ENCODE peak calls at places on chromosomes 2 and 18, in seven cellular contexts. I, K, Q, T, Y, G and S are unnamed samples.

GRCh38 chr2:5977477-5977876 is 285.3 kb downstream of the SOX11 start:
- DNase-seq in Y (no peak), Q (no peak), K (no peak), I (no peak), G (no peak), T (no peak), S (no peak)

GRCh38 chr2:160666019-160666676 is 172.5 kb upstream of the RBMS1 start:
- DNase-seq in G (peak), T (no peak), K (peak), I (peak), Q (peak), Y (peak), S (no peak)

GRCh38 chr2:170143045-170143717 is 34.8 kb upstream of the MYO3B start:
- DNase-seq in I (no peak), K (peak), T (no peak), Y (peak), Q (no peak), G (no peak), S (no peak)

GRCh38 chr18:8812631-8813030 is 107.3 kb downstream of the MTCL1 start:
- DNase-seq in Y (no peak), T (no peak), I (peak), G (no peak), K (no peak), Q (peak), S (no peak)

GRCh38 chr2:65430515-65431416 is 1.6 kb downstream of the SPRED2 start:
- DNase-seq in Q (peak), Y (peak), K (peak), T (peak), G (no peak), I (peak), S (peak)

GRCh38 chr2:9753276-9753600 is 90.0 kb upstream of the TAF1B start:
- DNase-seq in Q (peak), K (peak), G (peak), T (peak), Y (peak), I (peak), S (no peak)

GRCh38 chr2:26243643-26244478 is 571 bp downstream of the HADHA start:
- DNase-seq in K (peak), Y (peak), G (peak), Q (peak), I (peak), T (no peak), S (no peak)

GRCh38 chr2:231671617-231672350 is 36.5 kb upstream of the PTMA start:
- DNase-seq in K (no peak), T (no peak), Y (no peak), G (no peak), I (no peak), Q (no peak), S (peak)

GRCh38 chr2:102967451-102967850 is 205.6 kb downstream of the TMEM182 start:
- DNase-seq in I (no peak), Y (no peak), Q (no peak), T (no peak), G (no peak), K (no peak), S (no peak)

GRCh38 chr2:169670215-169670651 is 24.0 kb downstream of the CFAP210 start:
- DNase-seq in I (peak), Q (peak), G (peak), K (peak), T (no peak), Y (no peak), S (no peak)

GRCh38 chr2:191249131-191249813 is 4.1 kb downstream of the MYO1B start:
- DNase-seq in T (no peak), I (peak), K (peak), Y (no peak), Q (peak), G (no peak), S (no peak)

GRCh38 chr2:33144243-33144642 is 197.5 kb downstream of the LTBP1 start:
- DNase-seq in G (no peak), I (no peak), T (no peak), Q (no peak), Y (no peak), K (peak), S (no peak)

GRCh38 chr2:20225294-20226151 is 593 bp upstream of the SDC1 start:
- DNase-seq in K (peak), Q (peak), I (peak), T (no peak), Y (peak), G (peak), S (peak)

GRCh38 chr2:219402665-219403515 is 15.2 kb upstream of the DNPEP start:
- DNase-seq in K (peak), I (peak), G (peak), Y (peak), Q (peak), T (peak), S (peak)

GRCh38 chr2:96923810-96924774 is 54.2 kb upstream of the SEMA4C start:
- DNase-seq in Q (no peak), T (peak), K (no peak), I (no peak), G (no peak), Y (no peak), S (no peak)

GRCh38 chr2:95014126-95014708 is 11.3 kb upstream of the MAL start:
- DNase-seq in G (no peak), T (no peak), I (no peak), K (no peak), Q (no peak), Y (no peak), S (no peak)

GRCh38 chr2:10035633-10036032 is 7.7 kb upstream of the KLF11 start:
- DNase-seq in Y (no peak), K (no peak), G (no peak), T (no peak), I (no peak), Q (no peak), S (no peak)

GRCh38 chr18:50726960-50727589 is 92.7 kb downstream of the MRO start:
- DNase-seq in T (no peak), Q (no peak), Y (peak), G (no peak), I (no peak), K (no peak), S (no peak)

GRCh38 chr2:220876074-220876824 is 695.9 kb downstream of the EPHA4 start:
- DNase-seq in Y (no peak), Q (no peak), G (no peak), T (no peak), I (no peak), K (no peak), S (no peak)

GRCh38 chr2:241597561-241597960 is 39.0 kb downstream of the BOK start:
- DNase-seq in T (no peak), I (no peak), K (no peak), Y (no peak), Q (no peak), G (no peak), S (no peak)

GRCh38 chr2:241601841-241602240 is 35.1 kb downstream of the THAP4 start:
- DNase-seq in G (no peak), Q (no peak), I (no peak), T (no peak), Y (no peak), K (no peak), S (no peak)

GRCh38 chr2:241595600-241596140 is 37.1 kb downstream of the BOK start:
- DNase-seq in Y (no peak), Q (no peak), T (no peak), I (no peak), G (no peak), K (peak), S (no peak)

GRCh38 chr2:241598061-241598460 is 38.9 kb downstream of the THAP4 start:
- DNase-seq in Y (no peak), K (no peak), Q (no peak), I (no peak), T (no peak), G (no peak), S (no peak)

GRCh38 chr2:241598487-241598886 is 38.5 kb downstream of the THAP4 start:
- DNase-seq in T (no peak), Q (no peak), G (peak), Y (no peak), K (no peak), I (no peak), S (no peak)
- TF ChIP-seq CTCF in T (no peak), Q (peak), G (peak), Y (no peak), K (no peak), I (no peak), S (no peak)

GRCh38 chr2:238869293-238870124 is 21.6 kb downstream of the TWIST2 start:
- DNase-seq in G (no peak), T (no peak), Y (no peak), K (peak), I (peak), Q (peak), S (no peak)
- H3K4me3 ChIP-seq in G (no peak), T (no peak), Y (no peak), K (no peak), I (no peak), Q (no peak), S (no peak)

DNA sequence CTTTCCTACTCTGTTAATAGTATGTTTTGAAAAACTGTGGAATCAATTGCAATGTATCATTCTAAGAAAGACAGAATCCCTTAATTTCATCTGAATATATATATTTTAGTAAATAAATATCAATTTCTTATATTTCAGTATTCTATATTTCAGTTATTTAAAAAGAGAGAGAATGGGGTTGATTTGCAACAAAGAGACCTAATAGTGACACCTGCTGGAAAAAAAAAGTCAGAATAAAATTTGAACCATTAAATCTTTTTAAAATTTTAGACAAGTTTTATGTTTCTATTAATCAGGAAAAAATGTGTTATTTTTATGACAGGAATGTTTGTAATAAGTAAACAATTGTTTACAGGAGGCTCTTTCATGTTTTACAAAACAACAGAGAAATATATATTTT is 20.7 kb upstream of the CCNT2 start:
- DNase-seq in K (peak), G (peak), Q (peak), T (no peak), Y (no peak), I (peak), S (no peak)
- TF ChIP-seq CTCF in K (peak), G (no peak), Q (peak), T (peak), Y (peak), I (peak), S (no peak)

DNA sequence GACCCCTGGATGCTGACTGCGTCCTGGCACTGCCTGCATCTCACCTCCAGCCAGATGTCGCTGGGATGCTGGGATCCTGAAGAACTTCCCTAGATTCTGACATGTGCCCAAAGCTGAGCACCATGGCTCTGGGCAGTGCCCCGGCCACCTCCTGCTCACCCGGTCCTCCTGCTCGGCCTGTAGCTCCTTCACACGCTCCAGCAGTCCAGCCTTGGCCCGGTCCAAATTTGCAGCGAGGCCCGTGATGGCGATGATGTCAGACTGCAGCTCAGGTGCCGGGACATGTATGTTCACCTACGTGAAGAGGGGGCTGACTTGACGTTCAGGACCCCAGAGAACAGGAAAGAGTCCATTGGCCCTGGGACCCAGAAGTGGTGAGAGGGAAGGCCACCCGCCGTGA is 46.5 kb downstream of the ANO7 start:
- DNase-seq in G (no peak), Q (no peak), Y (no peak), I (no peak), K (no peak), T (no peak), S (no peak)
- H3K4me3 ChIP-seq in G (no peak), Q (no peak), Y (no peak), I (no peak), K (no peak), T (no peak), S (no peak)

DNA sequence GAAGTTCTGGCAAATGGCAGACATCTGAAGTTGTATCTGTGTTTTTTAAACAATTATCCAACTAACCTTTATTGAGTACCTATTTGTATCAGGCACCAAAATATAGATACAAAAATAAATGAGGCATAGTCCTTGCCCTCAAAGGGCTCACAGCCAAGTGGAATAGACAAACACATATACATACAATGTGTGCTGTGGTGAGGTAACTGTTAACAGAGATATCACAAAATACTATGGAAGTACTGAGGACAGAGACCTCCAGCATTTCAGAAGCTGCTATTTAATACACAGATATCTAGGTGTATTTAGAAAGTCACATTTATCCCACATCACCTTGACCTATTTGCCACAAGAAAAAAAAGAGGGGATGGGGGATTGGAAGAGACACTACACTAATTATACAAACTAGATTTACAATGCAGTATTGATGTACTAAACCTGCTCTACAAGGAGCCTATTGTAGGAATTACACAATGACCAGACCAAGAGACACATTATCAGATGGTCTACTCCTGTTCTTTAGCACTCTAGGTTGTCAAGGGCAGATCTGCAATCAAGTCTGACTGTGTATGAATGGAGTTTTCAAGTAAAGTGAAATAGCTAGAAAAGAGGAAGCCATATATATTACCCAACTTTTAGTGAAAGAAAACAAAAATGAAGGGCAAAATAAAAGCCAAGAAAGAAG is 62.2 kb downstream of the SPIRE1 start:
- DNase-seq in I (no peak), Y (no peak), K (no peak), G (no peak), T (no peak), Q (no peak), S (no peak)
- TF ChIP-seq CTCF in I (no peak), Y (no peak), K (no peak), G (no peak), T (no peak), Q (no peak), S (no peak)

GRCh38 chr2:88606371-88607030 is 20.8 kb downstream of the EIF2AK3 start:
- DNase-seq in I (no peak), G (no peak), K (no peak), T (no peak), Q (no peak), Y (no peak), S (no peak)
- H3K4me3 ChIP-seq in I (no peak), G (no peak), K (no peak), T (no peak), Q (no peak), Y (no peak), S (no peak)

DNA sequence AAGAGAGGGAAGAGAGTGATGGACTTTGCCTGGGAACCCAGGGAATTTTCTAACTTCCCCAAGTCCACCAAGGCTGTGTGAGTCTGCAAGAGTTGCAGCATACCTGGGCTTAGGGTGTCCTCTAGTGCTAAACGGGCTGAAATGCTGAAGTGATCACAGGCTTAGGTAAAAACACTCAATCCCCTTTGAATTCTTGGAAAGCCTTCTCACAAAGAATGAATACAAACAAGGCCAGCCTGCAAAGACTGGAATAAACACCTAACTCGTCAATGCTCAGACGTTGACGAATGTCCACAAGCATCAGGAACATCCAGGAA is 30.0 kb upstream of the BMP10 start:
- DNase-seq in I (peak), Y (no peak), K (peak), Q (peak), T (no peak), G (peak), S (no peak)
- TF ChIP-seq CTCF in I (peak), Y (no peak), K (peak), Q (peak), T (no peak), G (peak), S (no peak)

GRCh38 chr2:173991857-173992588 is 26.9 kb upstream of the SP3 start:
- DNase-seq in G (peak), K (peak), Q (no peak), T (no peak), Y (peak), I (peak), S (no peak)

GRCh38 chr2:173986805-173987204 is 21.6 kb upstream of the SP3 start:
- DNase-seq in Y (peak), T (no peak), Q (peak), G (no peak), I (peak), K (no peak), S (no peak)

GRCh38 chr2:173990970-173991819 is 26.0 kb upstream of the SP3 start:
- DNase-seq in T (no peak), Y (peak), I (peak), Q (peak), G (peak), K (peak), S (peak)

GRCh38 chr2:173989886-173990744 is 24.9 kb upstream of the SP3 start:
- DNase-seq in Y (no peak), G (no peak), I (peak), K (no peak), Q (no peak), T (no peak), S (no peak)

GRCh38 chr2:173989160-173989885 is 24.1 kb upstream of the SP3 start:
- DNase-seq in Y (no peak), T (no peak), Q (no peak), G (no peak), K (no peak), I (no peak), S (no peak)
- H3K4me3 ChIP-seq in Y (no peak), T (no peak), Q (no peak), G (no peak), K (no peak), I (no peak), S (no peak)

GRCh38 chr2:55047677-55048299 is 2.5 kb downstream of the RTN4 start:
- DNase-seq in Q (peak), I (peak), K (peak), G (peak), Y (peak), T (no peak), S (no peak)
- TF ChIP-seq CTCF in Q (no peak), I (no peak), K (no peak), G (no peak), Y (no peak), T (no peak), S (no peak)

GRCh38 chr2:66440011-66440542 is 5.2 kb downstream of the MEIS1 start:
- DNase-seq in Y (no peak), K (peak), G (no peak), I (peak), T (no peak), Q (peak), S (no peak)
- H3K4me3 ChIP-seq in Y (peak), K (peak), G (no peak), I (peak), T (no peak), Q (peak), S (peak)